ENCODE peak calls at places on chromosomes 11 and 22, in five cellular contexts. D is H9, I is foreskin fibroblast, N is WTC11, B is GM12865. U is an unnamed sample.

GRCh38 chr11:106156290-106156937 is 79.0 kb downstream of the AASDHPPT start:
- DNase-seq in B (peak), I (peak), N (no peak), D (no peak), U (peak)

GRCh38 chr11:33802414-33802950 is 28.2 kb upstream of the FBXO3 start:
- DNase-seq in I (peak), N (peak), B (peak), D (peak), U (peak)

GRCh38 chr11:34656062-34656720 is 35.3 kb downstream of the EHF start:
- DNase-seq in B (no peak), D (no peak), I (no peak), N (no peak), U (no peak)

GRCh38 chr11:43830928-43831440 is 49.6 kb upstream of the ALKBH3 start:
- DNase-seq in I (peak), N (no peak), B (no peak), D (no peak), U (peak)

GRCh38 chr11:70397336-70397982 is 870 bp upstream of the CTTN start:
- DNase-seq in B (peak), D (peak), I (no peak), N (peak), U (no peak)

GRCh38 chr11:39777035-39777434 is 1682.4 kb downstream of the LRRC4C start:
- DNase-seq in N (no peak), B (no peak), D (no peak), I (no peak), U (no peak)

GRCh38 chr11:62556102-62556871 is 9.7 kb upstream of the AHNAK start:
- DNase-seq in N (peak), B (peak), D (peak), I (peak), U (peak)

GRCh38 chr11:57566564-57567209 is 785 bp downstream of the UBE2L6 start:
- DNase-seq in D (no peak), N (no peak), I (no peak), B (peak), U (no peak)

GRCh38 chr11:122804161-122804560 is 34.1 kb upstream of the CRTAM start:
- DNase-seq in B (no peak), D (no peak), N (no peak), I (no peak), U (peak)

GRCh38 chr11:100719809-100720221 is 32.7 kb downstream of the ARHGAP42 start:
- DNase-seq in N (peak), B (no peak), D (peak), I (peak), U (peak)

GRCh38 chr22:20750461-20751184 is 23.3 kb upstream of the SERPIND1 start:
- DNase-seq in D (no peak), N (no peak), B (peak), I (peak), U (peak)

GRCh38 chr11:104254347-104254746 is 90.4 kb upstream of the PDGFD start:
- DNase-seq in D (peak), I (peak), N (peak), B (peak), U (peak)

GRCh38 chr11:34536056-34536455 is 22.5 kb upstream of the ELF5 start:
- DNase-seq in B (no peak), D (no peak), I (no peak), N (no peak), U (peak)

GRCh38 chr11:1934326-1935155 is 12.6 kb upstream of the MRPL23 start:
- DNase-seq in N (no peak), B (no peak), D (no peak), I (no peak), U (no peak)

GRCh38 chr22:41873391-41873790 is 40.5 kb downstream of the SREBF2 start:
- DNase-seq in I (no peak), B (no peak), N (no peak), D (no peak), U (no peak)

GRCh38 chr11:13247606-13248320 is 29.8 kb upstream of the BMAL1 start:
- DNase-seq in D (no peak), B (no peak), N (no peak), I (no peak), U (no peak)

GRCh38 chr22:42635531-42635930 is 4.9 kb downstream of the ATP5MGL start:
- DNase-seq in D (no peak), N (no peak), I (peak), B (no peak), U (peak)

GRCh38 chr22:39522567-39523300 is 2.4 kb downstream of the ATF4 start:
- DNase-seq in I (peak), N (no peak), B (peak), D (no peak), U (peak)

GRCh38 chr11:12318791-12319733 is 58.3 kb upstream of the PARVA start:
- DNase-seq in D (no peak), N (no peak), B (peak), I (peak), U (no peak)

GRCh38 chr11:106152013-106152412 is 74.6 kb downstream of the AASDHPPT start:
- DNase-seq in N (no peak), I (peak), B (no peak), D (peak), U (no peak)

GRCh38 chr22:47135338-47135737 is 372.9 kb downstream of the TBC1D22A start:
- DNase-seq in B (no peak), I (no peak), N (no peak), D (no peak), U (no peak)

GRCh38 chr22:45336971-45337431 is 27.3 kb downstream of the FAM118A start:
- DNase-seq in N (no peak), D (no peak), I (peak), B (no peak), U (no peak)

GRCh38 chr22:43993072-43993760 is 30.9 kb upstream of the PARVB start:
- DNase-seq in I (peak), B (peak), N (peak), D (peak), U (peak)

GRCh38 chr11:58652726-58653280 is 30.3 kb downstream of the CNTF start:
- DNase-seq in I (no peak), B (no peak), N (no peak), D (no peak), U (no peak)

GRCh38 chr11:80937831-80938230 is 1497.0 kb upstream of the TENM4 start:
- DNase-seq in D (no peak), N (no peak), I (no peak), B (no peak), U (no peak)

GRCh38 chr11:31761636-31762035 is 49.5 kb downstream of the PAX6 start:
- DNase-seq in B (no peak), D (no peak), I (no peak), N (no peak), U (no peak)

GRCh38 chr11:119933584-119933983 is 204.3 kb downstream of the TRIM29 start:
- DNase-seq in B (no peak), N (no peak), D (no peak), I (no peak), U (no peak)

GRCh38 chr11:56849852-56850251 is 101.4 kb upstream of the OR9G4 start:
- DNase-seq in D (no peak), N (no peak), I (no peak), B (no peak), U (no peak)

GRCh38 chr11:61927501-61927900 is 10.1 kb upstream of the RAB3IL1 start:
- DNase-seq in I (no peak), N (no peak), D (no peak), B (no peak), U (no peak)

GRCh38 chr11:14480716-14481115 is 18.9 kb downstream of the COPB1 start:
- DNase-seq in D (no peak), B (no peak), I (no peak), N (no peak), U (no peak)
- TF ChIP-seq CTCF in D (no peak), B (no peak), I (no peak), N (no peak), U (no peak)

GRCh38 chr11:125262825-125263218 is 98.3 kb downstream of the PKNOX2 start:
- DNase-seq in D (peak), I (peak), B (no peak), N (peak), U (no peak)
- TF ChIP-seq CTCF in D (no peak), I (no peak), B (no peak), N (no peak), U (no peak)

GRCh38 chr11:394858-395655 is 1.0 kb downstream of the PKP3 start:
- DNase-seq in D (no peak), I (no peak), N (no peak), B (no peak), U (no peak)

GRCh38 chr11:396948-397548 is 3.0 kb downstream of the PKP3 start:
- DNase-seq in B (peak), N (no peak), D (no peak), I (peak), U (no peak)

GRCh38 chr11:395866-396265 is 1.9 kb downstream of the PKP3 start:
- DNase-seq in D (no peak), I (no peak), B (no peak), N (no peak), U (peak)

GRCh38 chr11:394034-394857 is at the start of gene PKP3:
- DNase-seq in B (no peak), I (peak), N (peak), D (peak), U (peak)

GRCh38 chr11:396511-396947 is 2.5 kb downstream of the PKP3 start:
- DNase-seq in B (no peak), I (peak), D (no peak), N (peak), U (no peak)
- TF ChIP-seq CTCF in B (no peak), I (peak), D (peak), N (no peak), U (no peak)

GRCh38 chr22:29259253-29259899 is 8.4 kb downstream of the RHBDD3 start:
- DNase-seq in I (no peak), B (no peak), N (peak), D (peak), U (no peak)
- TF ChIP-seq CTCF in I (no peak), B (no peak), N (no peak), D (peak), U (peak)

DNA sequence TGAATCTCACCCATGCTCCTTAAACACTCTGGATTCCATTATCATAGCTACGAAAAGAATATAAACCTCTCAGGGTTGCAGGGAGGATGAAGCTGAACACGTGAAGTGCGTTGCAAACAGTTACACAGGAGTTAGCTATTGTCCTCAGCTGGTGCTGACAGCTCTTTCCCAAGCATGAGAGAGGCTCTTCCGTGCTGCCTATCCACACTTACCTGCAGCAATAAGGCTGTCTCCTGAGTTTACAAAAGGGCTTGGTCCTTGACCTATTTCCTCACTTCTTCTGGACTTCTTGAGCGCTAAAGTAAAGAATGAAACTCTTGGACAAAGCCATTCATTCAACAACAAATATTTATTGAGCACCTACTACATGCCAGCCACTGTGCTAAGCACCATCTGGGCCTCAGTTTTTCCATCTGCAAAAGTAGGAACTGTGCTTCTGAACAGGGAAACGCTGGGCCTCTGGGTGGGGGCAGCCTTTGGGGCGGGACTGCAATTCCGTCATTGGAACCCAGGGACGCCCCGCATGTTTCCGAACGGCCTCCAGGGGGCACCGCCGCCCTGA is 749 bp upstream of the ARL2 start:
- DNase-seq in N (peak), I (peak), B (peak), D (no peak), U (peak)
- TF ChIP-seq CTCF in N (peak), I (peak), B (peak), D (peak), U (no peak)

U was measured in PC-9.